ENCODE peak calls at places on chromosomes 4 and X, in four cellular contexts. J, Z, K and H are unnamed samples.
A peak's percentile ranks its signal among the peaks of the same experiment; 100 is the strongest.

GRCh38 chrX:111168314-111168713 is 72.3 kb downstream of the PAK3 start:
- DNase-seq in K (peak; percentile 3), Z (peak; percentile 10), J (no peak), H (no peak)

GRCh38 chr4:158130204-158130603 is 42.6 kb downstream of the GASK1B start:
- DNase-seq in Z (no peak), K (no peak), J (no peak), H (no peak)

GRCh38 chrX:25048176-25048575 is 32.4 kb upstream of the ARX start:
- DNase-seq in Z (no peak), K (no peak), J (no peak), H (no peak)

GRCh38 chrX:16772460-16772859 is 13.8 kb upstream of the TXLNG start:
- DNase-seq in J (peak; percentile 33), K (no peak), Z (peak; percentile 1), H (no peak)

GRCh38 chr4:40607224-40607623 is 22.4 kb downstream of the RBM47 start:
- DNase-seq in J (no peak), K (no peak), Z (no peak), H (no peak)

GRCh38 chrX:31832263-31832662 is 760.4 kb upstream of the FTHL17 start:
- DNase-seq in K (peak; percentile 6), Z (no peak), J (no peak), H (no peak)

GRCh38 chr4:14877246-14878220 is 124.7 kb upstream of the CPEB2 start:
- DNase-seq in Z (no peak), J (no peak), K (peak; percentile 34), H (peak; percentile 20)

GRCh38 chr4:142811034-142811433 is 35.1 kb downstream of the INPP4B start:
- DNase-seq in K (no peak), J (no peak), Z (no peak), H (no peak)

GRCh38 chr4:8103991-8104390 is 54.6 kb downstream of the ABLIM2 start:
- DNase-seq in J (no peak), K (no peak), Z (no peak), H (no peak)

GRCh38 chr4:164977243-164978164 is at the start of gene TRIM61:
- DNase-seq in J (no peak), Z (no peak), K (peak; percentile 11), H (peak; percentile 91)

GRCh38 chr4:38449506-38450174 is 214.4 kb upstream of the KLF3 start:
- DNase-seq in J (no peak), K (no peak), Z (no peak), H (no peak)

GRCh38 chr4:129422277-129422676 is 326.3 kb downstream of the C4orf33 start:
- DNase-seq in J (no peak), Z (no peak), K (no peak), H (no peak)

GRCh38 chr4:41069838-41070237 is 144.5 kb downstream of the APBB2 start:
- DNase-seq in J (no peak), K (no peak), Z (no peak), H (no peak)

GRCh38 chr4:186762361-186762760 is 38.7 kb upstream of the FAT1 start:
- DNase-seq in J (no peak), K (no peak), Z (no peak), H (no peak)

GRCh38 chr4:40763228-40763716 is 13.5 kb downstream of the NSUN7 start:
- DNase-seq in J (peak; percentile 15), K (no peak), Z (no peak), H (no peak)

GRCh38 chrX:16963216-16963615 is 16.8 kb downstream of the REPS2 start:
- DNase-seq in K (no peak), Z (no peak), J (no peak), H (no peak)

GRCh38 chr4:828641-829271 is 2.8 kb upstream of the CPLX1 start:
- DNase-seq in Z (no peak), K (peak; percentile 61), J (no peak), H (no peak)

GRCh38 chrX:71679575-71680207 is 12.3 kb downstream of the LOC101059915 start:
- DNase-seq in J (no peak), K (no peak), Z (no peak), H (no peak)

GRCh38 chrX:11619426-11619825 is 46.3 kb downstream of the ARHGAP6 start:
- DNase-seq in J (no peak), Z (peak; percentile 19), K (no peak), H (no peak)

GRCh38 chr4:61200195-61200990 is at the start of gene ADGRL3:
- DNase-seq in Z (no peak), K (peak; percentile 81), J (no peak), H (no peak)
- H3K4me2 ChIP-seq in Z (peak within 1 kb of the TSS; percentile 90), K (peak within 1 kb of the TSS; percentile 78), J (no peak within 1 kb of the TSS), H (no peak within 1 kb of the TSS)

GRCh38 chrX:47619486-47620302 is at the start of gene SYN1:
- DNase-seq in J (peak; percentile 42), K (peak; percentile 94), Z (peak; percentile 38), H (no peak)
- TF ChIP-seq CTCF in J (no peak), K (peak; percentile 14), Z (no peak), H (no peak)

GRCh38 chr4:152476796-152477195 is 59.1 kb downstream of the FBXW7 start:
- DNase-seq in K (no peak), J (no peak), Z (no peak), H (no peak)
- TF ChIP-seq EZH2phosphoT487 in K (no peak), J (no peak), Z (no peak), H (no peak)

DNA sequence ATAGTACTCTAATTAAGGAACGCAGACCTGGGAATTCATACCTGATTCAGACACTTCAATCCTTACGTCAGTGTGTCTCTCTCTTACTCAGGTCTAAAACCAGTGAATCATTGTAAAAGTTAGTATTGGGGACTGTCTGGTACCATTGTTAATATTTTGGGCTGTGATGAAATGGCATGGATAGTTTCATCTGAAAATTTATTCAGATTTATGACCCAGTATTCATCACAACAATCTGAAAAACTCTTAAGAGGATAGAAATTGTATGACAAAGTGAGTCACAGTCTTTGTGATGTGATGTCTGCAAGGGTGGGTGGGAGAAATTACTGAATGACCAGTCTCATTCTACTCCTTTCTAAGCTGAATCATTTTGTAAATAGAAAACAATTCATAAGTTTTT is 10.3 kb downstream of the FGF2 start:
- DNase-seq in Z (peak; percentile 72), J (no peak), K (no peak), H (no peak)
- H3K4me2 ChIP-seq in Z (peak overlapping the region; percentile 66), J (no peak overlapping the region), K (peak overlapping the region; percentile 5), H (no peak overlapping the region)

DNA sequence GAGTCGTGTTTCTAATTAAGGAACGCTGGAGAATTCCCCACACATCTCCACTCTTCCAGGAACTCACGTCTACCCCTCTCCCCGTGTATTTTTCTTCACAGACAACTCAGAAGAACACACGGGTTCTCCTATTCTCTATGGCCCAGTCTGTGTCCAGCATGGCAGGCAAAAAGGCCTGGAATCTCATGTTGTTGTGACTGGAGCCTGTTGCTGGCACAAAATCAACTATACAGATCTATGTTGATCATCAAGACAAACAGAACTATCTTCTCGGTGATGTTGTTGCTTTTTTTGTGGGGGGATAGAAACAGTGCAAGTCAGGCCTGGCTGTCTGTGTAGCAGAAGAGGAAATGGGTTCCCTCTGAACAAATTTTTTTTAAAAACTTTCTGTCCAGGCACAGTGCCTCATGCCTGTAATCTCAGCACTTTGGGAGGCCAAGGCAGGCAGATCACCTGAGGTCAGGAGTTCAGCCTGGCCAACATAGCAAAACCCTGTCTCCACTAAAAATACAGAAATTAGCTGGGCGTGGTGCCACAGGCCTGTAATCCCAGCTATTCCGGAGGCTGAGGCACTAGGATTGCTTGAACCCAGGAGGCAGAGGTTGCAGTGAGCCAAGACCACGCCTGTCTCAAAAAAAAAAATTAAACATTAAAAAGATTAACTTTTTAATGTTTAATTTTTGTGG is 50.5 kb upstream of the CBR4 start:
- DNase-seq in J (no peak), K (no peak), Z (no peak), H (no peak)
- TF ChIP-seq CTCF in J (no peak), K (no peak), Z (no peak), H (no peak)

DNA sequence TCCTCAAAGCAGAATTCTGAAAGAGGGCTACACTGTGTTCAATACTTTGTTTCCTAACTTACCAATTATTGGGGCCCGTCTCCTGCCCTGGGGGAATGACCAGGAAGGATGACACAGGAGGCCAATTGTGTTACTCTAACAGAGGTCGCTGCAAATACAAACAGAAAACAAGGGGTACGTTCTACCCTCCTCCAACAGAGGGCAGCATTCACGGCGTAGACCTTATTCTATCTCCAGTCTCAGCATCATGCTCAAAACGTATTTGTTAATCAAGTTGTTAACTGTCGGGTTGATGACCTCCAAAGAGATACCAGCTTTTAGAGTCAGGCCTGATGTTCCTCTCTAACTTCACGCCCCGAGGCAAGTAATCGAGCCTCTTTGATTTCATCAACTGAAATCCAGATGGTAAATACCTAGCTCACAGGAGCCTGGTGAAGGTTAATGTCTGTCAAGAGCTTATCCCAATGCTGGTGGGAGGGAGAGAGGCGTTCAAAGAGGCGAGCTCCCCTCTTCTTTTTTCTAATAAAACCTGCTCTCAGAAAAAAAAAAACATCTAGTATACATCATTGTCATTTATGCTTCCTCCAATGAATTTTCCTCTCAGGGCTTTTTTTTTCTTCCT is 181.0 kb upstream of the KCNIP4 start:
- DNase-seq in Z (peak; percentile 69), K (peak; percentile 25), J (peak; percentile 7), H (no peak)
- TF ChIP-seq EZH2phosphoT487 in Z (no peak), K (no peak), J (no peak), H (no peak)

GRCh38 chr4:149404143-149404542 is 411.5 kb downstream of the IQCM start:
- DNase-seq in J (no peak), K (no peak), Z (no peak), H (no peak)
- H3K4me2 ChIP-seq in J (no peak overlapping the region), K (no peak overlapping the region), Z (no peak overlapping the region), H (no peak overlapping the region)

DNA sequence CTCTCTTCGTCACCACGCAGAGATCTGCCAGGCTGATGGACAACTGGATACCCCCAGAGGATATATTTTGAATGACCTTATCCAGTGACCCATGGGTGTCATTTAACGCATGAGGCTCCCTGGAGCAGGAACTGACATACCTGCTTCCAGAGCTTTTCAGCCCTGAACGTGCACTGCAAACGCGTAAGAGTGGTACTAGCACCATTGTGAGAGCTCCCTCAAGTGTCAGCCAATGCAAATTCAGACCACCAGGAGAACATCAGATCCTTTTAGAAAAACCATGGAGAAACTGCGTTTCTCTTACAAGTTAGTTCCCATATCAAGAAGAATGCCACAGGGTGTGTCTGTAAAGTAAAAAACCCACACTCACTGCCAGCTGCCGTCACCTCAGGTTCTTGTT is 7.3 kb downstream of the TREX2 start:
- DNase-seq in K (no peak), Z (no peak), J (no peak), H (peak; percentile 48)
- TF ChIP-seq CTCF in K (peak; percentile 31), Z (peak; percentile 36), J (peak; percentile 6), H (peak; percentile 68)